ENCODE peak calls at places on chromosomes 5 and 9, in five cellular contexts. V is WERI-Rb-1; N is stimulated activated CD4-positive, alpha-beta T cell treated with anti-CD3 and anti-CD28 coated beads, Interleukin-4, amount 100 ng/mL, for 4 hours; C is stimulated activated naive CD4-positive, alpha-beta T cell; A is epithelial cell of esophagus. W is an unnamed sample.

GRCh38 chr5:139776856-139777255 is 18.8 kb upstream of the PSD2 start:
- DNase-seq in V (peak), N (no peak), C (no peak), A (no peak), W (no peak)

GRCh38 chr9:4499917-4500316 is 9.6 kb downstream of the SLC1A1 start:
- DNase-seq in V (no peak), N (no peak), C (no peak), A (no peak), W (no peak)

GRCh38 chr5:158390556-158390955 is 531.6 kb upstream of the CLINT1 start:
- DNase-seq in V (no peak), N (no peak), C (no peak), A (peak), W (no peak)

GRCh38 chr9:116501871-116502270 is 185.2 kb upstream of the TRIM32 start:
- DNase-seq in V (no peak), N (no peak), C (no peak), A (peak), W (peak)

GRCh38 chr5:125865166-125865815 is 557.9 kb upstream of the GRAMD2B start:
- DNase-seq in V (no peak), N (no peak), C (no peak), A (peak), W (no peak)

GRCh38 chr5:40413747-40414146 is 266.0 kb upstream of the PTGER4 start:
- DNase-seq in V (no peak), N (no peak), C (no peak), A (peak), W (no peak)

GRCh38 chr9:134219721-134220060 is 55.3 kb upstream of the RNU6ATAC start:
- DNase-seq in V (no peak), N (no peak), C (no peak), A (no peak), W (no peak)

GRCh38 chr5:150532996-150533395 is 25.1 kb downstream of the NDST1 start:
- DNase-seq in V (no peak), N (no peak), C (no peak), A (no peak), W (no peak)

GRCh38 chr5:168468836-168469235 is 17.4 kb upstream of the RARS1 start:
- DNase-seq in V (no peak), N (no peak), C (no peak), A (no peak), W (no peak)

GRCh38 chr5:177478711-177479646 is 5.5 kb upstream of the DBN1 start:
- DNase-seq in V (no peak), N (peak), C (no peak), A (peak), W (no peak)

GRCh38 chr5:141958773-141959172 is 771 bp upstream of the PCDH12 start:
- DNase-seq in V (no peak), N (no peak), C (no peak), A (peak), W (no peak)

GRCh38 chr5:149181702-149182101 is 40.4 kb downstream of the ABLIM3 start:
- DNase-seq in V (no peak), N (no peak), C (no peak), A (no peak), W (no peak)

GRCh38 chr9:119675951-119676350 is 306.7 kb upstream of the BRINP1 start:
- DNase-seq in V (no peak), N (no peak), C (no peak), A (no peak), W (peak)

GRCh38 chr9:127949827-127950512 is 12.3 kb upstream of the DPM2 start:
- DNase-seq in V (no peak), N (no peak), C (no peak), A (no peak), W (no peak)

GRCh38 chr5:150398432-150399157 is 14.1 kb downstream of the CD74 start:
- DNase-seq in V (no peak), N (no peak), C (no peak), A (peak), W (peak)

GRCh38 chr5:139459451-139459934 is 3.0 kb downstream of the ECSCR start:
- DNase-seq in V (no peak), N (no peak), C (no peak), A (peak), W (no peak)

GRCh38 chr5:148425808-148426207 is 42.0 kb downstream of the FBXO38 start:
- DNase-seq in V (no peak), N (no peak), C (no peak), A (no peak), W (no peak)

GRCh38 chr5:149666212-149666852 is 63.8 kb upstream of the PPARGC1B start:
- DNase-seq in V (no peak), N (no peak), C (no peak), A (peak), W (no peak)

GRCh38 chr5:38404667-38405276 is 146.4 kb downstream of the EGFLAM start:
- DNase-seq in V (peak), N (no peak), C (no peak), A (peak), W (peak)

GRCh38 chr5:150625831-150626746 is 14.4 kb upstream of the SYNPO start:
- DNase-seq in V (no peak), N (no peak), C (no peak), A (no peak), W (no peak)

GRCh38 chr5:137352095-137352494 is 147.0 kb downstream of the SPOCK1 start:
- DNase-seq in V (no peak), N (no peak), C (no peak), A (no peak), W (no peak)

GRCh38 chr9:75912951-75913350 is 22.5 kb downstream of the PCSK5 start:
- DNase-seq in V (no peak), N (no peak), C (no peak), A (no peak), W (peak)

GRCh38 chr9:109907810-109908458 is 127.9 kb downstream of the PALM2AKAP2 start:
- DNase-seq in V (no peak), N (no peak), C (no peak), A (no peak), W (no peak)

GRCh38 chr5:10528827-10529226 is 35.0 kb upstream of the ANKRD33B start:
- DNase-seq in V (peak), N (no peak), C (no peak), A (no peak), W (no peak)

GRCh38 chr5:95900383-95900958 is 61.2 kb downstream of the ELL2 start:
- DNase-seq in V (peak), N (no peak), C (no peak), A (no peak), W (no peak)

GRCh38 chr5:16615737-16616535 is 861 bp downstream of the RETREG1 start:
- DNase-seq in V (no peak), N (peak), C (peak), A (peak), W (no peak)

GRCh38 chr5:67363195-67363594 is 166.6 kb upstream of the CD180 start:
- DNase-seq in V (no peak), N (no peak), C (no peak), A (no peak), W (no peak)

GRCh38 chr5:1515311-1515920 is 8.3 kb downstream of the LPCAT1 start:
- DNase-seq in V (peak), N (peak), C (no peak), A (no peak), W (peak)

GRCh38 chr9:124011460-124012301 is at the start of gene LHX2:
- DNase-seq in V (no peak), N (no peak), C (no peak), A (peak), W (peak)

GRCh38 chr5:42015681-42016080 is 90.6 kb downstream of the FBXO4 start:
- DNase-seq in V (no peak), N (no peak), C (no peak), A (no peak), W (no peak)

W was measured in mesendoderm.